ENCODE peak calls at places on chromosomes 5 and 9, in ten cellular contexts. T, N, P, Y, Z, H, F, M, S and L are unnamed samples.

GRCh38 chr9:119697996-119698395 is 328.8 kb upstream of the BRINP1 start:
- DNase-seq in T (no peak), N (no peak), P (no peak), Y (no peak), Z (no peak), H (no peak), F (no peak), M (no peak), S (no peak), L (no peak)

GRCh38 chr9:122180633-122181032 is 20.9 kb downstream of the MORN5 start:
- DNase-seq in T (peak), N (no peak), P (peak), Y (no peak), Z (no peak), H (peak), F (peak), M (no peak), S (peak), L (peak)

GRCh38 chr5:41338276-41338675 is 124.9 kb upstream of the C6 start:
- DNase-seq in T (peak), N (no peak), P (no peak), Y (no peak), Z (no peak), H (peak), F (no peak), M (no peak), S (no peak), L (no peak)

GRCh38 chr5:134436523-134437339 is 25.1 kb upstream of the CDKN2AIPNL start:
- DNase-seq in T (peak), N (peak), P (peak), Y (peak), Z (peak), H (peak), F (peak), M (peak), S (peak), L (peak)

GRCh38 chr5:3091040-3091774 is 339.7 kb upstream of the IRX2 start:
- DNase-seq in T (no peak), N (no peak), P (no peak), Y (no peak), Z (no peak), H (no peak), F (no peak), M (no peak), S (no peak), L (no peak)

GRCh38 chr5:89043676-89044075 is 160.7 kb upstream of the MEF2C start:
- DNase-seq in T (peak), N (no peak), P (no peak), Y (no peak), Z (no peak), H (no peak), F (peak), M (no peak), S (no peak), L (peak)

GRCh38 chr5:17255471-17256016 is 38.1 kb downstream of the BASP1 start:
- DNase-seq in T (peak), N (no peak), P (no peak), Y (no peak), Z (no peak), H (peak), F (peak), M (peak), S (no peak), L (peak)

GRCh38 chr5:2013301-2014057 is 130.8 kb upstream of the IRX4 start:
- DNase-seq in T (no peak), N (no peak), P (no peak), Y (no peak), Z (no peak), H (no peak), F (no peak), M (peak), S (no peak), L (no peak)

GRCh38 chr9:111179577-111179976 is 141.3 kb upstream of the LPAR1 start:
- DNase-seq in T (peak), N (peak), P (no peak), Y (no peak), Z (no peak), H (no peak), F (no peak), M (no peak), S (no peak), L (peak)

GRCh38 chr9:83596899-83597504 is 25.9 kb upstream of the IDNK start:
- DNase-seq in T (peak), N (no peak), P (peak), Y (peak), Z (no peak), H (peak), F (peak), M (no peak), S (no peak), L (peak)

GRCh38 chr5:103119067-103119764 is 722 bp downstream of the GIN1 start:
- DNase-seq in T (peak), N (no peak), P (no peak), Y (no peak), Z (no peak), H (peak), F (peak), M (no peak), S (no peak), L (no peak)

GRCh38 chr5:180116441-180117377 is 45.1 kb upstream of the RNF130 start:
- DNase-seq in T (no peak), N (peak), P (no peak), Y (no peak), Z (peak), H (no peak), F (peak), M (no peak), S (no peak), L (no peak)

GRCh38 chr9:105305834-105306233 is 61.4 kb downstream of the SLC44A1 start:
- DNase-seq in T (no peak), N (no peak), P (no peak), Y (no peak), Z (no peak), H (no peak), F (no peak), M (no peak), S (no peak), L (no peak)

GRCh38 chr5:35518104-35518503 is 99.6 kb upstream of the SPEF2 start:
- DNase-seq in T (no peak), N (no peak), P (no peak), Y (no peak), Z (no peak), H (no peak), F (no peak), M (no peak), S (no peak), L (no peak)

GRCh38 chr9:69364510-69365150 is 39.6 kb downstream of the ENTREP1 start:
- DNase-seq in T (no peak), N (no peak), P (no peak), Y (no peak), Z (no peak), H (no peak), F (no peak), M (no peak), S (no peak), L (no peak)

GRCh38 chr5:1393571-1394501 is 48.9 kb upstream of the CLPTM1L start:
- DNase-seq in T (no peak), N (no peak), P (no peak), Y (no peak), Z (no peak), H (no peak), F (no peak), M (no peak), S (no peak), L (no peak)

GRCh38 chr5:10591946-10592345 is 28.1 kb downstream of the ANKRD33B start:
- DNase-seq in T (no peak), N (no peak), P (no peak), Y (no peak), Z (no peak), H (no peak), F (peak), M (no peak), S (no peak), L (no peak)

GRCh38 chr9:91773166-91773565 is 176.9 kb downstream of the ROR2 start:
- DNase-seq in T (no peak), N (no peak), P (no peak), Y (no peak), Z (no peak), H (no peak), F (no peak), M (no peak), S (no peak), L (no peak)

GRCh38 chr9:91770229-91770628 is 179.8 kb downstream of the ROR2 start:
- DNase-seq in T (no peak), N (no peak), P (no peak), Y (no peak), Z (no peak), H (no peak), F (no peak), M (no peak), S (no peak), L (peak)

GRCh38 chr9:91768977-91769916 is 180.8 kb downstream of the ROR2 start:
- DNase-seq in T (no peak), N (no peak), P (no peak), Y (no peak), Z (no peak), H (no peak), F (no peak), M (no peak), S (no peak), L (no peak)

GRCh38 chr9:91771864-91772263 is 178.2 kb downstream of the ROR2 start:
- DNase-seq in T (no peak), N (no peak), P (no peak), Y (no peak), Z (no peak), H (no peak), F (no peak), M (no peak), S (no peak), L (peak)

GRCh38 chr9:91771027-91771426 is 179.0 kb downstream of the ROR2 start:
- DNase-seq in T (peak), N (peak), P (peak), Y (no peak), Z (no peak), H (peak), F (peak), M (peak), S (peak), L (peak)
- TF ChIP-seq CTCF in T (peak), N (peak), P (no peak), Y (no peak), Z (no peak), H (peak), F (peak), M (no peak), S (peak), L (peak)

GRCh38 chr5:150446103-150446502 is 3.4 kb downstream of the RPS14 start:
- DNase-seq in T (no peak), N (no peak), P (no peak), Y (no peak), Z (no peak), H (no peak), F (no peak), M (no peak), S (no peak), L (no peak)

GRCh38 chr5:150444770-150445169 is 4.8 kb downstream of the RPS14 start:
- DNase-seq in T (no peak), N (no peak), P (peak), Y (no peak), Z (no peak), H (no peak), F (no peak), M (no peak), S (no peak), L (no peak)

GRCh38 chr5:150447188-150447587 is 2.4 kb downstream of the RPS14 start:
- DNase-seq in T (no peak), N (no peak), P (no peak), Y (no peak), Z (no peak), H (no peak), F (no peak), M (no peak), S (no peak), L (no peak)

GRCh38 chr5:150448353-150448752 is 1.2 kb downstream of the RPS14 start:
- DNase-seq in T (peak), N (no peak), P (no peak), Y (no peak), Z (no peak), H (no peak), F (no peak), M (no peak), S (no peak), L (no peak)

DNA sequence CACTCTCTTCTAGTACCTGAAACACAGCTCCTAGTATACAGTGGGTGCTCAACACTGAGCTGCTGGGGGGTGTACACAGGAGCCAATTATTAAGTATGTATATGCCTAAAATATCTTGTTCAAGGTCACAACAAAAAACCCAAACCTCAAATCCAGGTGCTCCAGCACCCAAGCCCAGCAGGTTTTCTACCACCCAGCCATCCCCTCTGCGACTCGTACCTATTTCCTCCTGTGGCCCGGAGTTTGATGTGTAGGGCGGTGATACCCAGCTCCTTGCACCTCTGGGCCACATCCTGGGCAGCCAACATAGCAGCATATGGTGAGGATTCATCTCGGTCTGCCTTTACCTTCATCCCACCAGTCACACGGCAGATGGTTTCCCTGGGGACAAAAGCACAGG is 3.0 kb downstream of the RPS14 start:
- DNase-seq in T (no peak), N (no peak), P (no peak), Y (no peak), Z (no peak), H (no peak), F (no peak), M (no peak), S (no peak), L (no peak)
- H3K4me3 ChIP-seq in T (no peak), N (no peak), P (no peak), Y (no peak), Z (no peak), H (no peak), F (no peak), M (no peak), S (no peak), L (no peak)

DNA sequence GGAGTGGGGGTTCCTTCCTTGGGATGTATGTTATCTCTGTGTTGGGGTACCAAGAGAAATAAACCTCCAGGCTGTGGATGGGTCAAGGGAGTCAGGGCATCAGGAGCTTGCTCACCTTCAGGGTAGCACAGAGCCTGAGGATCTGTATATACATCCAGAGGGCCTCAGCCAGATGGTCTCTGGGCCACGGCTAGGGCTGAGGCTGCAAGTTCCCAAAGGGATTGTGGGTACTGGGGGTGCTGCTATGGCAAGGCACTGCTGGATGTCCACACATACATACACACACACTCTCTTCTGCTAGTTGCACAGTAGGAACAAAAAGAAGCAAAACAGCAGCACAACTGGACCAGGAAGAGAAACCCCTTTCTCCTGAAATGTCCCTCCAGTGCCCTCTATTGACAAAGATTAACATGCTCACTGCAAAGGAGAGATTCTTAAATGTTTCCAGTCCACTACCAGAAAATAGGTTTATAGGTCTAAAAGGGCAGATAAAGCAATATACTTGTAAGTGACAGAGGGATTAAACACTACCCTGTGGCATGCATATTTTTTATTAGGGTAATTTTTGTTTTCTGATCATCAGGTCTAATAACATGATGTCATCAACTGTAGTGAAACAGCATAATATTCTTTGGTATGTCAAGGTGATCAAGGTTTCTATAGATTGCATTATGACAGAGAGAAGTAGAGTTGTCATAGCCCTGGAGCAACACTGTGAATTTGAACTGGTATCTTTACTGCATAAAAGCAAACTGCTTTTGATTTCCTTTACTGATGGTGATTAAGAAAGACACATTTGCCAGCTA is 56.3 kb upstream of the KCNN2 start:
- DNase-seq in T (peak), N (no peak), P (no peak), Y (no peak), Z (no peak), H (peak), F (peak), M (no peak), S (no peak), L (peak)
- TF ChIP-seq CTCF in T (peak), N (peak), P (no peak), Y (no peak), Z (peak), H (peak), F (peak), M (no peak), S (peak), L (peak)

GRCh38 chr9:87500491-87500890 is 2.8 kb downstream of the DAPK1 start:
- DNase-seq in T (no peak), N (no peak), P (no peak), Y (no peak), Z (no peak), H (no peak), F (no peak), M (no peak), S (no peak), L (no peak)
- H3K4me3 ChIP-seq in T (no peak), N (no peak), P (no peak), Y (no peak), Z (peak), H (peak), F (no peak), M (no peak), S (no peak), L (no peak)

GRCh38 chr9:74277532-74277931 is 219.6 kb upstream of the RORB start:
- DNase-seq in T (no peak), N (no peak), P (no peak), Y (no peak), Z (no peak), H (no peak), F (no peak), M (no peak), S (no peak), L (no peak)
- TF ChIP-seq CTCF in T (no peak), N (no peak), P (no peak), Y (no peak), Z (no peak), H (no peak), F (no peak), M (no peak), S (no peak), L (no peak)

GRCh38 chr9:97237311-97237786 is 70.1 kb upstream of the CCDC180 start:
- DNase-seq in T (peak), N (no peak), P (no peak), Y (no peak), Z (peak), H (no peak), F (no peak), M (no peak), S (no peak), L (no peak)
- H3K4me3 ChIP-seq in T (peak), N (peak), P (peak), Y (no peak), Z (peak), H (peak), F (no peak), M (no peak), S (peak), L (peak)

GRCh38 chr9:137772281-137772873 is 105.2 kb upstream of the CACNA1B start:
- DNase-seq in T (peak), N (peak), P (no peak), Y (no peak), Z (no peak), H (peak), F (no peak), M (no peak), S (no peak), L (no peak)
- TF ChIP-seq CTCF in T (peak), N (no peak), P (no peak), Y (no peak), Z (peak), H (peak), F (peak), M (no peak), S (peak), L (peak)

GRCh38 chr9:107730691-107731090 is 241.1 kb upstream of the KLF4 start:
- DNase-seq in T (no peak), N (no peak), P (no peak), Y (no peak), Z (no peak), H (no peak), F (no peak), M (no peak), S (no peak), L (no peak)

GRCh38 chr9:107734231-107735014 is 244.9 kb upstream of the KLF4 start:
- DNase-seq in T (peak), N (peak), P (peak), Y (no peak), Z (no peak), H (peak), F (no peak), M (no peak), S (peak), L (peak)

GRCh38 chr9:107731115-107731762 is 241.7 kb upstream of the KLF4 start:
- DNase-seq in T (no peak), N (no peak), P (no peak), Y (no peak), Z (no peak), H (no peak), F (no peak), M (no peak), S (no peak), L (no peak)

GRCh38 chr9:107733530-107733907 is 243.9 kb upstream of the KLF4 start:
- DNase-seq in T (no peak), N (peak), P (peak), Y (no peak), Z (peak), H (peak), F (no peak), M (no peak), S (no peak), L (no peak)

GRCh38 chr9:107732781-107733529 is 243.4 kb upstream of the KLF4 start:
- DNase-seq in T (peak), N (peak), P (peak), Y (no peak), Z (no peak), H (peak), F (peak), M (no peak), S (no peak), L (peak)
- H3K4me3 ChIP-seq in T (no peak), N (no peak), P (no peak), Y (no peak), Z (peak), H (peak), F (peak), M (no peak), S (peak), L (no peak)